ENCODE peak calls at places on chromosomes 13 and 19, in four cellular contexts. X, O, J and C are unnamed samples.
A peak's percentile ranks its signal among the peaks of the same experiment; 100 is the strongest.

GRCh38 chr19:43642531-43642930 is 2.9 kb upstream of the CADM4 start:
- DNase-seq in X (no peak), O (no peak), J (no peak), C (no peak)

GRCh38 chr13:36059366-36059765 is 71.8 kb downstream of the DCLK1 start:
- DNase-seq in X (no peak), O (no peak), J (no peak), C (no peak)

GRCh38 chr19:33678796-33679195 is 57.0 kb downstream of the CHST8 start:
- DNase-seq in X (no peak), O (no peak), J (no peak), C (no peak)

GRCh38 chr13:84867246-84867645 is 932.0 kb downstream of the SLITRK6 start:
- DNase-seq in X (peak; percentile 6), O (no peak), J (no peak), C (no peak)

GRCh38 chr19:5664515-5664914 is 15.8 kb downstream of the MICOS13 start:
- DNase-seq in X (no peak), O (no peak), J (no peak), C (no peak)

GRCh38 chr13:41075034-41075433 is 13.7 kb downstream of the WBP4 start:
- DNase-seq in X (peak; percentile 24), O (peak; percentile 49), J (no peak), C (no peak)

GRCh38 chr13:95100525-95101121 is 200.6 kb downstream of the ABCC4 start:
- DNase-seq in X (peak; percentile 98), O (peak; percentile 77), J (no peak), C (no peak)

GRCh38 chr13:24063281-24063851 is 97.2 kb upstream of the SPATA13 start:
- DNase-seq in X (no peak), O (no peak), J (no peak), C (no peak)

GRCh38 chr19:11067356-11068113 is 21.7 kb upstream of the LDLR start:
- DNase-seq in X (no peak), O (peak; percentile 41), J (no peak), C (no peak)

GRCh38 chr13:51770160-51770559 is 33.8 kb downstream of the DHRS12 start:
- DNase-seq in X (no peak), O (no peak), J (no peak), C (no peak)

GRCh38 chr13:96781141-96781540 is 213.1 kb downstream of the OXGR1 start:
- DNase-seq in X (no peak), O (no peak), J (no peak), C (no peak)

GRCh38 chr19:39196320-39196719 is 444 bp upstream of the NCCRP1 start:
- DNase-seq in X (no peak), O (no peak), J (no peak), C (no peak)

GRCh38 chr19:33206261-33207039 is 12.3 kb downstream of the LRP3 start:
- DNase-seq in X (no peak), O (no peak), J (no peak), C (no peak)

DNA sequence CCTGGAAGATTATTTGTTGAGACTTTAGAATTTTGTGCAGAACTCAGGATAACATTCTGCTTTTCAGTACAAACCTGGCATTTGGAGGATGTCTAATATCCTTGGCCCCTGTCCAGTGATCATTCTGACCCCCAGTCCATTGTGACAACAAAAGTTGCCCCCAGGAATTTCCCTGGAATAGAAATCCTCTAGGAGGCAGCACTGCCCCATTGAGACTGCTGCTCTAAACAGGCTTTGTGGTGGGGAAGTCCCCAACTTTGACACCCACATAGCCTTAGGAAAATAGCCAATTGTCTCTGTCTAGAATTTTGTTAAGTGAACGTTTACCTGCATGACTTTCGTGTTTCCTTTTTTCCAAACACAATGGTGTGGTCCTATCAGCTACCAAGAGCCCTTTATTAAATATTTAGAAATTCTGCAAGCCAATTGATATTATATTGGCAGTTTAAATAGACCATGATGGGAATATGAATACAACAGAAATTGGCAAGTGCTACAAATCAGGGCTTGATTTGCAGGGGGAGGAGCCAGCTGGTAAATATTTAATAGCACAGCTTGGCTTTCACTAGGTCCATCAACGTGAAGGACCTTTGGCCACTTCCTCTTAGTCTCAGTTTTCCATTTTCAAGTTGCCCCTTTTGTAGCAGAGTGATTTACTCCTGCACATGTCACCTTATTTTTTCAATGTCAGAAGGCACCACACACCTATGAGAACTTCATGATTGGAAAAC is 451.7 kb downstream of the EFNB2 start:
- DNase-seq in X (peak; percentile 19), O (peak; percentile 54), J (peak; percentile 43), C (no peak)
- TF ChIP-seq CTCF in X (peak; percentile 43), O (peak; percentile 74), J (peak; percentile 54), C (no peak)

GRCh38 chr19:6754653-6755463 is 12.4 kb downstream of the SH2D3A start:
- DNase-seq in X (no peak), O (no peak), J (no peak), C (no peak)

GRCh38 chr19:6751189-6751588 is 11.7 kb downstream of the TRIP10 start:
- DNase-seq in X (no peak), O (no peak), J (no peak), C (no peak)

GRCh38 chr19:6754136-6754535 is 13.1 kb downstream of the SH2D3A start:
- DNase-seq in X (no peak), O (no peak), J (no peak), C (peak; percentile 86)

GRCh38 chr19:6752257-6753177 is 13.0 kb downstream of the TRIP10 start:
- DNase-seq in X (no peak), O (no peak), J (peak; percentile 85), C (no peak)

GRCh38 chr19:6753178-6754031 is 13.8 kb downstream of the SH2D3A start:
- DNase-seq in X (peak; percentile 81), O (peak; percentile 15), J (peak; percentile 95), C (peak; percentile 73)
- TF ChIP-seq POLR2A in X (no peak), O (no peak), J (peak; percentile 73), C (no peak)

GRCh38 chr13:111129465-111130110 is 14.5 kb downstream of the ARHGEF7 start:
- DNase-seq in X (no peak), O (no peak), J (no peak), C (no peak)

GRCh38 chr13:111132948-111133347 is 17.8 kb downstream of the ARHGEF7 start:
- DNase-seq in X (no peak), O (no peak), J (no peak), C (no peak)

GRCh38 chr13:111130111-111130508 is 15.0 kb downstream of the ARHGEF7 start:
- DNase-seq in X (no peak), O (no peak), J (no peak), C (no peak)

GRCh38 chr13:111131610-111132009 is 16.5 kb downstream of the ARHGEF7 start:
- DNase-seq in X (no peak), O (no peak), J (no peak), C (no peak)

GRCh38 chr13:111131048-111131447 is 15.9 kb downstream of the ARHGEF7 start:
- DNase-seq in X (no peak), O (no peak), J (no peak), C (no peak)
- H3K4me3 ChIP-seq in X (no peak overlapping the region), O (no peak overlapping the region), J (no peak overlapping the region), C (no peak overlapping the region)

DNA sequence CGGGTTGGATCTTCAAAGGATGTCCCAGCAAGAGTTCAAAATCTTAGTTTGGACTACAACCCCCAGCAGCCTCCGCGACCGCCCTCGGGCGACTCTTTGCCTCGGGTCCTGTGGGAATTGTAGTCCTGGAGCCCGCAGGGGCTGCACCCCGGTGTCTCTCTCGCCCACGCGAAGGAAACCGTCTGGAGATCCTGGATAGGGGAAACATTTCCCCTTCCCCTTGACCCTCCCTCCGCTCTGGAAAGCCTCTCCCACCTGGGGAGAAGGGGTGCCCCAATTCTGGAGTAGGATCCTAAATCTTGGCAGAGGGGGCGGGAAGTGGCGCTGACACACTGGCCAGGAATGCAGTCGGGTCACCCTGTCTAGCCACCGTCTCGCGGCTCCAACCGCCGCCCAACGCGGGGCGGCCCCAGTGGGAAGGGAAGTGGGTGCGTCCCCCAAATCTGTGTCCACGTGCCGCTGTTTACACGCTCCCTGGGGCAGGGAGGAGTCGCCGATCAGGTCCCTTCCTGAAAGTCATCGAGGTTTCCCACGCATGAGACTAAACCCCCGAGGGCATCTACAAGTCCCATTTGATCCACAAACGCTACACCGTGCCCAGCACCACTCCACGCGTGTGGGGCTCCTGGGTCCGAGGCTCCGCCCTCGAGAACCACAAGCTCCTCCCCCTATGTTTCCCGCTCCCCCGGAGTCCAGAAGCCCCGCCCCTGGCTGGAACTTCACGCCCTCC is 731 bp upstream of the PPP1R13L start:
- DNase-seq in X (peak; percentile 94), O (peak; percentile 80), J (peak; percentile 92), C (peak; percentile 98)
- TF ChIP-seq CTCF in X (no peak), O (no peak), J (no peak), C (no peak)

GRCh38 chr13:76387561-76387960 is 498.6 kb downstream of the KCTD12 start:
- DNase-seq in X (no peak), O (no peak), J (no peak), C (no peak)
- TF ChIP-seq POLR2A in X (no peak), O (no peak), J (no peak), C (no peak)